ENCODE peak calls at places on chromosomes 1 and 21, in five cellular contexts. Q is neuronal stem cell, U is mesenchymal stem cell, K is H1, R is trophoblast cell. W is an unnamed sample.

GRCh38 chr1:161885013-161885412 is 118.9 kb downstream of the ATF6 start:
- DNase-seq in R (no peak), Q (no peak), K (no peak), U (peak; percentile 32), W (no peak)

GRCh38 chr1:177413982-177414654 is 243.4 kb downstream of the BRINP2 start:
- DNase-seq in U (no peak), Q (no peak), K (no peak), R (no peak), W (no peak)

GRCh38 chr1:69485616-69486015 is 82.1 kb upstream of the LRRC7 start:
- DNase-seq in K (no peak), R (no peak), U (no peak), Q (no peak), W (no peak)

GRCh38 chr1:151377150-151377884 is 4.8 kb upstream of the SELENBP1 start:
- DNase-seq in Q (no peak), U (no peak), R (no peak), K (no peak), W (no peak)

GRCh38 chr1:162420120-162420519 is 8.2 kb upstream of the SH2D1B start:
- DNase-seq in U (no peak), R (no peak), K (no peak), Q (no peak), W (no peak)

GRCh38 chr1:244435562-244436205 is 16.0 kb downstream of the ADSS2 start:
- DNase-seq in U (peak; percentile 83), Q (no peak), K (no peak), R (no peak), W (no peak)

GRCh38 chr1:2803086-2803930 is 1.8 kb upstream of the TTC34 start:
- DNase-seq in R (no peak), K (no peak), Q (no peak), U (no peak), W (no peak)

GRCh38 chr1:183968386-183968785 is 69.1 kb downstream of the COLGALT2 start:
- DNase-seq in R (no peak), U (no peak), Q (no peak), K (no peak), W (no peak)

GRCh38 chr1:21814241-21814918 is 2.3 kb downstream of the LDLRAD2 start:
- DNase-seq in U (peak; percentile 28), R (no peak), K (peak; percentile 91), Q (peak; percentile 50), W (peak; percentile 82)

GRCh38 chr1:9351654-9352271 is 59.1 kb downstream of the SPSB1 start:
- DNase-seq in Q (no peak), K (no peak), U (no peak), R (no peak), W (no peak)

GRCh38 chr1:208159542-208160258 is 84.5 kb downstream of the PLXNA2 start:
- DNase-seq in K (no peak), Q (no peak), R (no peak), U (peak; percentile 76), W (no peak)

GRCh38 chr1:87435484-87435883 is 106.8 kb downstream of the LMO4 start:
- DNase-seq in U (peak; percentile 48), R (peak; percentile 81), Q (no peak), K (no peak), W (no peak)

GRCh38 chr1:6588893-6589481 is 9.2 kb downstream of the ZBTB48 start:
- DNase-seq in K (no peak), Q (no peak), U (no peak), R (no peak), W (no peak)

GRCh38 chr1:43975249-43975961 is 645 bp downstream of the ATP6V0B start:
- DNase-seq in R (no peak), U (peak; percentile 50), K (no peak), Q (no peak), W (no peak)

GRCh38 chr1:211628446-211628845 is 47.0 kb downstream of the NEK2 start:
- DNase-seq in Q (no peak), K (no peak), R (no peak), U (no peak), W (no peak)

GRCh38 chr1:29239142-29239541 is 2.8 kb downstream of the PTPRU start:
- DNase-seq in R (peak; percentile 76), Q (no peak), K (no peak), U (peak; percentile 33), W (peak; percentile 57)

GRCh38 chr1:224211262-224211962 is 28.4 kb downstream of the DEGS1 start:
- DNase-seq in U (peak; percentile 45), R (no peak), Q (no peak), K (no peak), W (no peak)

GRCh38 chr21:27173052-27173451 is 206.2 kb upstream of the ADAMTS5 start:
- DNase-seq in Q (no peak), K (no peak), U (no peak), R (no peak), W (no peak)

GRCh38 chr21:35484032-35484431 is 434.9 kb upstream of the RUNX1 start:
- DNase-seq in U (no peak), Q (no peak), K (no peak), R (no peak), W (no peak)

GRCh38 chr21:35485364-35485763 is 436.3 kb upstream of the RUNX1 start:
- DNase-seq in K (no peak), U (no peak), R (no peak), Q (no peak), W (no peak)

GRCh38 chr21:35481005-35481404 is 431.9 kb upstream of the RUNX1 start:
- DNase-seq in U (no peak), R (no peak), K (no peak), Q (no peak), W (no peak)

GRCh38 chr21:35483267-35483666 is 434.2 kb upstream of the RUNX1 start:
- DNase-seq in Q (no peak), R (no peak), U (peak; percentile 17), K (no peak), W (no peak)

DNA sequence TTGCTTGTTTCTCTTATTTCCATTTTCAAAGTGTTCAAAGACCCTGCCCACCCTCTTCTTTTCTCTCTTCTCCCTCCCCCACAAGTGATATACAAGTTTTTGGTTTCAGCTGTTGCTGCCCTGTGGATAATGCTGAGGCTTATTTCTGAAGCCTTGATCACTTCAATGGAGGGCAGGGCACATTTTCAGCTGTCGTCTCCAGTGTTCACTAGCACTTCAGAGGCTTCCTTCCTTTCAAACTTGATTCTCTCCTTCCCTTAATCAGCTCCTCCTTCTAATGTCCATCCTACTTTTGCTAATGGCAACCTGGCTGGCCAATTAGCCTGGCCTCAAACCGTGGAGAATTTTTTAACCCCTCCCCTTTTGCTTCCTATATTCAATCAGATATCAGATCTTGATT is 435.8 kb upstream of the RUNX1 start:
- DNase-seq in R (no peak), K (no peak), Q (no peak), U (no peak), W (no peak)
- H2BK12ac ChIP-seq in R (no peak overlapping the region), K (no peak overlapping the region), Q (no peak overlapping the region), U (peak overlapping the region; percentile 32), W (no peak overlapping the region)

GRCh38 chr1:16338961-16339360 is 13.3 kb downstream of the FBXO42 start:
- DNase-seq in Q (no peak), U (no peak), K (no peak), R (no peak), W (no peak)

GRCh38 chr1:16342331-16343062 is 9.8 kb downstream of the FBXO42 start:
- DNase-seq in Q (no peak), K (no peak), R (no peak), U (no peak), W (no peak)

GRCh38 chr1:16334655-16335340 is 17.5 kb downstream of the FBXO42 start:
- DNase-seq in Q (no peak), U (no peak), K (no peak), R (no peak), W (no peak)

GRCh38 chr1:16340673-16341072 is 11.6 kb downstream of the FBXO42 start:
- DNase-seq in R (no peak), U (no peak), K (no peak), Q (no peak), W (no peak)
- H4K8ac ChIP-seq in R (no peak overlapping the region), U (no peak overlapping the region), K (no peak overlapping the region), Q (no peak overlapping the region), W (no peak overlapping the region)

DNA sequence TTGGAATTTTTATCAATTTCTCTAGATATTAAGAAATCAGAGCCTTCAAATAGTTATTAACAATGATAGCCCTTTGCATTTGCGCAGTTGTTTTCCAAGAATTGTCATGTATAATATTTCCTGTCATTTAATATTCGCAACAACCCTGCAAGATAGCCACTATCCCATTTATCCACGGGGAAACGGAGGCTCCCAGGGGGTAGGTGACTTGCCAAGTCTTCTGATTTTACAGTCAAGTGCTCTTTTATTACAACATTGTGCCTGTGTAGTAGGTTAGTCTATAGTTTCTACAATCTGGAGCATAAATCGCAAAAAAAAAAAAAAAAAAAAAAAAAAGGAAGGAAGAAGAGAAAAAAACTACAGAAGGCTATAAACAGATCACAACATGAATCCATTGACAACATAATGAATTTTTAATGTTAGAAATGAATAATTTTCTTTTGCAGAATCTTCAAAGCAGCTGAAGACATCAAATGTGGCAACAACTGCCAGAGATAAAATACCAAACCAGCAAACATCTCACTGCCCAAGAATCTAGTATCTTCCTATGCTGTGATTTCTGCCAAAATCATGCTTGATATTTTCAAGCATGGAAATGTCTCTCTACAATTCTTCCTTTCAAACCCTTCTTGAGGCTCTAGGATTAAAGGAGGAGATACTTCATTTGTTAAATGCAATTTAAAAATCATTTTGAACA is 125.5 kb downstream of the PTPN14 start:
- DNase-seq in K (no peak), U (no peak), Q (no peak), R (no peak), W (no peak)
- H2BK12ac ChIP-seq in K (no peak overlapping the region), U (no peak overlapping the region), Q (no peak overlapping the region), R (no peak overlapping the region), W (no peak overlapping the region)

GRCh38 chr1:245876586-245876985 is 630.5 kb downstream of the SMYD3 start:
- DNase-seq in Q (no peak), R (peak; percentile 72), K (no peak), U (peak; percentile 62), W (no peak)

GRCh38 chr1:245873068-245873467 is 634.0 kb downstream of the SMYD3 start:
- DNase-seq in R (no peak), K (no peak), U (no peak), Q (no peak), W (no peak)

GRCh38 chr1:245875581-245876263 is 631.4 kb downstream of the SMYD3 start:
- DNase-seq in R (no peak), U (peak; percentile 20), Q (no peak), K (no peak), W (no peak)

GRCh38 chr1:245873883-245874671 is 633.0 kb downstream of the SMYD3 start:
- DNase-seq in U (peak; percentile 54), Q (no peak), K (no peak), R (no peak), W (no peak)

GRCh38 chr1:245874942-245875580 is 632.0 kb downstream of the SMYD3 start:
- DNase-seq in K (no peak), Q (no peak), R (peak; percentile 4), U (peak; percentile 95), W (no peak)
- H4K8ac ChIP-seq in K (no peak overlapping the region), Q (no peak overlapping the region), R (no peak overlapping the region), U (no peak overlapping the region), W (no peak overlapping the region)

DNA sequence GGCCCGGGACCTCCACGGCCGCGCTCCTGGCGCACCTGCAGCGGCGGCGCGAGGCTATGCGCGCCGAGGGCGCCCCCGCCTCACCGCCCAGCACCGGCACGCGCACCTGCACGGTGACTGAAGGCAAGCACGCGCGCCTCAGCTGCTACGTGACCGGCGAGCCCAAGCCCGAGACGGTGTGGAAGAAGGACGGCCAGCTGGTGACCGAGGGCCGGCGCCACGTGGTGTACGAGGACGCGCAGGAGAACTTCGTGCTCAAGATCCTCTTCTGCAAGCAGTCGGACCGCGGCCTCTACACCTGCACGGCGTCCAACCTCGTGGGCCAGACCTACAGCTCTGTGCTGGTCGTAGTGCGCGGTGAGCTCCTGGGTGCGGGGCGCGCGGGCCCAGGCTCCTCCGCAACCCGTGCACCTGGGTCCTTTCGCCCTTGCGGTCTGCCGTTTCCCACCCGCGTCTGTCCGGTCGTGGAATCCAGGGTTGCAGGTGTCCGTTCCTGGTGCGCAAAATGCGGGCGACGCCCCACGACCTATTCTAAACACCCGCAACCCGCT is 4.6 kb downstream of the OBSCN start:
- DNase-seq in U (peak; percentile 6), R (no peak), Q (no peak), K (peak; percentile 79), W (peak; percentile 65)
- H2BK12ac ChIP-seq in U (no peak overlapping the region), R (no peak overlapping the region), Q (peak overlapping the region; percentile 99), K (peak overlapping the region; percentile 80), W (no peak overlapping the region)